ENCODE peak calls at places on chromosomes 5 and 9, in six cellular contexts. E is Calu3, M is progenitor cell of endocrine pancreas, Y is AG04450, Q is body of pancreas, F is fibroblast of the aortic adventitia. R is an unnamed sample.

GRCh38 chr5:116229131-116229530 is 144.3 kb downstream of the COMMD10 start:
- DNase-seq in E (no peak), M (no peak), Y (no peak), Q (no peak), F (no peak), R (no peak)

GRCh38 chr5:110900829-110901228 is 162.0 kb downstream of the SLC25A46 start:
- DNase-seq in E (no peak), M (no peak), Y (peak; percentile 76), Q (no peak), F (peak; percentile 96), R (no peak)

GRCh38 chr5:29402270-29402669 is 1791.2 kb upstream of the CDH6 start:
- DNase-seq in E (no peak), M (no peak), Y (no peak), Q (no peak), F (no peak), R (no peak)

GRCh38 chr9:137230720-137231207 is at the start of gene SLC34A3:
- DNase-seq in E (no peak), M (no peak), Y (no peak), Q (no peak), F (no peak), R (no peak)

GRCh38 chr9:72012642-72013041 is 47.8 kb downstream of the C9orf57 start:
- DNase-seq in E (peak; percentile 67), M (no peak), Y (no peak), Q (no peak), F (peak; percentile 11), R (no peak)

GRCh38 chr9:132977626-132978450 is 656 bp upstream of the GFI1B start:
- DNase-seq in E (peak; percentile 63), M (peak; percentile 53), Y (no peak), Q (peak; percentile 76), F (peak; percentile 47), R (peak; percentile 80)

GRCh38 chr5:150637245-150638052 is 3.0 kb upstream of the SYNPO start:
- DNase-seq in E (peak; percentile 70), M (peak; percentile 25), Y (peak; percentile 75), Q (peak; percentile 51), F (peak; percentile 81), R (no peak)

GRCh38 chr5:55304584-55304983 is 2.9 kb downstream of the DHX29 start:
- DNase-seq in E (no peak), M (no peak), Y (no peak), Q (no peak), F (no peak), R (no peak)

GRCh38 chr5:54083851-54084250 is 226.5 kb downstream of the ARL15 start:
- DNase-seq in E (no peak), M (no peak), Y (no peak), Q (no peak), F (no peak), R (no peak)

GRCh38 chr5:150507283-150508020 is 479 bp upstream of the NDST1 start:
- DNase-seq in E (no peak), M (no peak), Y (no peak), Q (peak; percentile 58), F (no peak), R (no peak)

GRCh38 chr5:72451771-72452505 is 55.3 kb downstream of the ZNF366 start:
- DNase-seq in E (no peak), M (no peak), Y (no peak), Q (peak; percentile 48), F (peak; percentile 100), R (no peak)

GRCh38 chr5:979100-979817 is 29.3 kb upstream of the NKD2 start:
- DNase-seq in E (peak; percentile 23), M (no peak), Y (no peak), Q (no peak), F (no peak), R (no peak)

GRCh38 chr9:20012232-20012631 is 223.4 kb upstream of the SLC24A2 start:
- DNase-seq in E (no peak), M (no peak), Y (no peak), Q (no peak), F (no peak), R (peak; percentile 15)

GRCh38 chr9:75108571-75108970 is 20.3 kb downstream of the OSTF1 start:
- DNase-seq in E (no peak), M (no peak), Y (no peak), Q (peak; percentile 29), F (peak; percentile 61), R (no peak)

GRCh38 chr9:21334603-21334968 is 618 bp downstream of the KLHL9 start:
- DNase-seq in E (no peak), M (no peak), Y (no peak), Q (no peak), F (peak; percentile 42), R (peak; percentile 15)

GRCh38 chr9:124182741-124183140 is 75.0 kb upstream of the NEK6 start:
- DNase-seq in E (no peak), M (no peak), Y (no peak), Q (no peak), F (no peak), R (no peak)

GRCh38 chr5:173524136-173524535 is 92.3 kb downstream of the BOD1 start:
- DNase-seq in E (no peak), M (no peak), Y (no peak), Q (no peak), F (no peak), R (no peak)

GRCh38 chr5:386432-387341 is 56.3 kb upstream of the EXOC3 start:
- DNase-seq in E (no peak), M (peak; percentile 1), Y (no peak), Q (no peak), F (peak; percentile 45), R (no peak)

GRCh38 chr5:68680376-68680775 is 413.4 kb upstream of the SLC30A5 start:
- DNase-seq in E (no peak), M (no peak), Y (no peak), Q (no peak), F (peak; percentile 59), R (no peak)

GRCh38 chr5:93581738-93582414 is 857 bp upstream of the NR2F1-AS1 start:
- DNase-seq in E (peak; percentile 46), M (no peak), Y (peak; percentile 57), Q (no peak), F (peak; percentile 83), R (no peak)

GRCh38 chr5:64827703-64828102 is 59.0 kb downstream of the CWC27 start:
- DNase-seq in E (no peak), M (no peak), Y (no peak), Q (no peak), F (peak; percentile 43), R (no peak)

GRCh38 chr5:157137691-157138090 is 5.0 kb downstream of the MED7 start:
- DNase-seq in E (no peak), M (no peak), Y (no peak), Q (no peak), F (no peak), R (no peak)

GRCh38 chr5:133848306-133848924 is 120.0 kb downstream of the C5orf15 start:
- DNase-seq in E (no peak), M (no peak), Y (no peak), Q (no peak), F (no peak), R (peak; percentile 27)

GRCh38 chr5:18314192-18314778 is 680.0 kb downstream of the TAF11L14 start:
- DNase-seq in E (peak; percentile 1), M (no peak), Y (no peak), Q (peak; percentile 10), F (peak; percentile 47), R (peak; percentile 15)
- TF ChIP-seq CTCF in E (peak; percentile 46), M (peak; percentile 74), Y (peak; percentile 49), Q (peak; percentile 56), F (peak; percentile 38), R (peak; percentile 50)

GRCh38 chr5:14242871-14243383 is 99.8 kb downstream of the TRIO start:
- DNase-seq in E (no peak), M (no peak), Y (no peak), Q (no peak), F (no peak), R (no peak)

GRCh38 chr5:14243768-14244167 is 100.6 kb downstream of the TRIO start:
- DNase-seq in E (no peak), M (no peak), Y (no peak), Q (no peak), F (no peak), R (no peak)

GRCh38 chr5:14244721-14245518 is 101.8 kb downstream of the TRIO start:
- DNase-seq in E (no peak), M (no peak), Y (no peak), Q (no peak), F (no peak), R (no peak)

GRCh38 chr5:14240366-14240765 is 97.2 kb downstream of the TRIO start:
- DNase-seq in E (no peak), M (no peak), Y (no peak), Q (no peak), F (peak; percentile 76), R (no peak)

DNA sequence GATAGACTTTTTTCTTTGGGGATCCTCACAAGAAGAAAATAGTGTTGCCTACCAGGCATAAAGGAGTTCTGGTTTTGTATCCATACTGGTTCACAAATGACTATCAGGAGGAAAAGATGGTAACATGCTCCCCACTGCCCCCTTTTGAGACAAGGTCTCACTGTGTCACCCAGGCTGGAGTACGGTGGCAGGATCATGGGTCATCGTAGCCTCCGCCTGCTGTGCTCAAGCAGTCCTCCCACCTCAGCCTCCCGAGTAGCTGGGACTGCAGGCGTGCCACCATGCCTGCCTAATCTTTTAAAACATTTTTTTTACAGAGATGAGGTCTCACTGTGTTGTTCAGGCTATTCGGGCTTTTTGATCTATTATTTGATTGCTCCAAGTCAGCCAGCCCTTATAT is 99.3 kb downstream of the TRIO start:
- DNase-seq in E (no peak), M (no peak), Y (no peak), Q (no peak), F (no peak), R (no peak)
- TF ChIP-seq CTCF in E (no peak), M (no peak), Y (no peak), Q (no peak), F (no peak), R (no peak)

DNA sequence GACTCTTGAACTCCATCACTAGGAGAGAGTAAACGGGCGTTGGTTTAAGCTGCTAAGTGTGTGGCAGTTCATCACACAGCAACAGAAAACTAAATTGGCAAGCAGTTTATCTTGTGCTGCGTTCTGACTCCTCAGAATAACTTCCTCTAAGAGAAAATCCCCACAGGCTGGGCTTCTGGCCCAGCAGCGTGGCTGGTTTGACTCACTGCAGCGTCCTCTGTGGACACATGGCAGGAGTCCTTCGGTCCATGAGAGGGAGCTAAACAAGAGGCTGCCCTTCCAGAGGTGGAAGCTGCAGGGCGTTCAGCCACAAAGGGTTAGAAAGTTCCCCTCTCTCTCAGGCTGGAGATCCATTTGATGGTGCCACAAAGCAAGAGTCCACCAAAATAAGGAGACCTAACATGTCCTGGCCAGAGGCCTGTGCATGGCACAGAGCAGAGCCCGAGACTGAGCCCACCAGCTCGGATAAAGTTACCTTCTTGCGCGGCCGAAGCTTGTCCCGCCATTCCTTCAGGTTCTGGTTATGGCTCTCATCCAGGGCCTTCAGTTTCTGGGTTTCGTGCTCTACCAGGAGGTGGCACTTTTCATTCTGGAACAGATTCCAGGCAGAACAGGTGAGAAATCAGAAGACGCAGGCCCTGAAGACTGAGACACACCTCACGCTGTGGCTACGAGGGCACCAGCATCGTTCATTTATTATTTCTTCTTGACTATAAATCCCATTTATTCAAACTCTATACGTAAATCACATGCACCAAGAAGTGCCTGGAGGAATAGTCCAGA is 46.2 kb upstream of the FBXW11 start:
- DNase-seq in E (no peak), M (no peak), Y (peak; percentile 30), Q (peak; percentile 35), F (peak; percentile 94), R (no peak)
- TF ChIP-seq CTCF in E (no peak), M (no peak), Y (peak; percentile 40), Q (no peak), F (peak; percentile 62), R (no peak)

DNA sequence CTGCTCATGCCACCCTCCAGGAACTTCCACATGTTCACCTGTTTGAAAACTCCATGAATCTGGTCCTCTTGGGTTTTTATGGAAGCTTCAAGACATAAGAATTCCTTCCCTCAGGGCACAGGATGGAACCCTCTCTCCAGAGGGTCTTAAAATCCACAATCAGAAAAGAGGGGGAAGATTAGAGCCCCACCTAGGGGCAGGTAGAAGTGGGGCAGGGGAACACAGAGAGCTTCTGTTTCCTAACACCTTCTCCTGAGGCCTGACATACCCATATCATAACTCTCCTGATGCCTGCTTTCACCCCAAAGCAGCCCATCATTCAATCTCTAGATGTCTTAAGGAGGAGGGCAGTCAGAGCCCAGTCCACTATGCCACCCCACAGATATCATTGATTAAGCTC is 1087.7 kb upstream of the ARRDC3 start:
- DNase-seq in E (no peak), M (no peak), Y (no peak), Q (no peak), F (no peak), R (no peak)
- TF ChIP-seq CTCF in E (no peak), M (no peak), Y (no peak), Q (no peak), F (no peak), R (no peak)

R was measured in activated CD8-positive, alpha-beta T cell treated with anti-CD3 and anti-CD28 coated beads for 36 hours.